ENCODE peak calls at places on chromosomes 6 and 20, in four cellular contexts. J is GM12891; O is naive thymus-derived CD4-positive, alpha-beta T cell; X is right cardiac atrium. N is an unnamed sample.

GRCh38 chr20:53331151-53331973 is 262.3 kb downstream of the ZNF217 start:
- DNase-seq in O (no peak), J (no peak), X (no peak), N (no peak)

GRCh38 chr6:17710331-17710730 is 3.6 kb upstream of the NUP153 start:
- DNase-seq in X (no peak), J (no peak), O (no peak), N (peak)

GRCh38 chr6:131061041-131061770 is 1.8 kb downstream of the EPB41L2 start:
- DNase-seq in X (no peak), J (no peak), O (no peak), N (peak)

GRCh38 chr6:41713161-41713649 is 22.2 kb downstream of the TFEB start:
- DNase-seq in X (peak), J (no peak), O (no peak), N (peak)

GRCh38 chr6:42236680-42237473 is 19.2 kb upstream of the MRPS10 start:
- DNase-seq in X (no peak), O (no peak), J (no peak), N (no peak)

GRCh38 chr6:63565058-63565726 is 7.1 kb upstream of the LOC128125822 start:
- DNase-seq in X (no peak), J (no peak), O (no peak), N (no peak)

GRCh38 chr6:132227937-132228336 is 173.3 kb downstream of the MOXD1 start:
- DNase-seq in X (no peak), O (no peak), J (no peak), N (peak)

GRCh38 chr20:36717657-36718056 is 28.2 kb downstream of the NDRG3 start:
- DNase-seq in J (no peak), O (no peak), X (no peak), N (no peak)

GRCh38 chr20:16062661-16063591 is 510.3 kb downstream of the KIF16B start:
- DNase-seq in X (no peak), O (no peak), J (no peak), N (no peak)

GRCh38 chr6:95093154-95093553 is 484.2 kb upstream of the MANEA start:
- DNase-seq in X (no peak), J (no peak), O (no peak), N (peak)

GRCh38 chr20:39298566-39299501 is 336.7 kb downstream of the DHX35 start:
- DNase-seq in J (no peak), O (no peak), X (no peak), N (no peak)

GRCh38 chr20:35398660-35399144 is 13.1 kb downstream of the UQCC1 start:
- DNase-seq in O (no peak), X (no peak), J (no peak), N (peak)

GRCh38 chr20:4216142-4216735 is 200.9 kb upstream of the RNF24 start:
- DNase-seq in O (no peak), X (no peak), J (no peak), N (peak)

GRCh38 chr20:6626805-6627204 is 140.7 kb upstream of the BMP2 start:
- DNase-seq in O (no peak), J (no peak), X (no peak), N (no peak)

GRCh38 chr20:18412202-18412901 is 54.5 kb downstream of the DZANK1 start:
- DNase-seq in J (no peak), X (no peak), O (no peak), N (no peak)

GRCh38 chr6:166351715-166352285 is 9.5 kb upstream of the SFT2D1 start:
- DNase-seq in O (no peak), X (peak), J (no peak), N (no peak)

GRCh38 chr6:88380083-88380482 is 213.9 kb upstream of the CNR1 start:
- DNase-seq in O (no peak), X (peak), J (no peak), N (peak)

GRCh38 chr6:146345582-146345981 is 198.1 kb upstream of the RAB32 start:
- DNase-seq in J (no peak), O (no peak), X (no peak), N (no peak)

GRCh38 chr6:70884074-70884983 is 72.5 kb downstream of the B3GAT2 start:
- DNase-seq in J (peak), X (peak), O (peak), N (peak)

GRCh38 chr20:19867940-19868371 is 109.9 kb downstream of the RIN2 start:
- DNase-seq in O (no peak), X (peak), J (no peak), N (no peak)

GRCh38 chr6:169263836-169264608 is 10.4 kb upstream of the THBS2 start:
- DNase-seq in O (no peak), J (no peak), X (peak), N (peak)

GRCh38 chr6:50816947-50817637 is 1.6 kb upstream of the TFAP2B start:
- DNase-seq in O (no peak), X (no peak), J (no peak), N (no peak)

GRCh38 chr20:45962031-45962755 is 9.8 kb downstream of the ZNF335 start:
- DNase-seq in J (no peak), O (no peak), X (no peak), N (no peak)

GRCh38 chr6:134295953-134296553 is 21.9 kb downstream of the SGK1 start:
- DNase-seq in X (no peak), J (no peak), O (no peak), N (peak)

GRCh38 chr20:62386383-62387218 is at the start of gene RPS21:
- DNase-seq in O (peak), J (peak), X (peak), N (peak)

GRCh38 chr6:85865665-85866372 is 223.1 kb upstream of the SYNCRIP start:
- DNase-seq in O (no peak), X (no peak), J (no peak), N (peak)

GRCh38 chr6:168225471-168225901 is 94.1 kb downstream of the DACT2 start:
- DNase-seq in X (peak), J (no peak), O (no peak), N (no peak)

GRCh38 chr20:61220131-61220530 is 31.9 kb upstream of the CDH4 start:
- DNase-seq in X (no peak), O (no peak), J (no peak), N (no peak)

GRCh38 chr6:142932788-142933362 is 12.1 kb downstream of the HIVEP2 start:
- DNase-seq in J (no peak), X (no peak), O (no peak), N (no peak)

GRCh38 chr20:60804240-60804917 is 447.7 kb upstream of the CDH4 start:
- DNase-seq in X (no peak), O (no peak), J (no peak), N (no peak)

GRCh38 chr6:36829919-36830544 is 9.2 kb downstream of the CPNE5 start:
- DNase-seq in X (peak), O (no peak), J (no peak), N (peak)

GRCh38 chr6:1602356-1602713 is 7.4 kb upstream of the FOXC1 start:
- DNase-seq in O (no peak), X (no peak), J (no peak), N (no peak)

GRCh38 chr6:39731565-39731964 is 6.4 kb upstream of the KIF6 start:
- DNase-seq in O (no peak), J (no peak), X (no peak), N (no peak)

GRCh38 chr20:37358366-37359150 is 12.6 kb downstream of the SRC start:
- DNase-seq in O (no peak), X (peak), J (no peak), N (no peak)

N was measured in IMR-90.